ENCODE peak calls at places on chromosome 11, in four cellular contexts. J is tibial nerve, Y is HepG2, H is A549. F is an unnamed sample.
A peak's percentile ranks its signal among the peaks of the same experiment; 100 is the strongest.

GRCh38 chr11:77883775-77884174 is 62.8 kb downstream of the AAMDC start:
- DNase-seq in J (no peak), Y (no peak), H (no peak), F (peak; percentile 15)

GRCh38 chr11:33257160-33257896 is at the start of gene HIPK3:
- DNase-seq in H (peak; percentile 79), Y (peak; percentile 41), J (peak; percentile 66), F (peak; percentile 91)

GRCh38 chr11:71458146-71459070 is 5.4 kb downstream of the NADSYN1 start:
- DNase-seq in J (no peak), H (no peak), Y (no peak), F (no peak)

GRCh38 chr11:105177658-105178057 is 38.1 kb upstream of the CARD18 start:
- DNase-seq in H (peak; percentile 4), J (no peak), Y (no peak), F (no peak)

GRCh38 chr11:75273331-75273988 is 32.9 kb downstream of the TPBGL start:
- DNase-seq in J (no peak), Y (no peak), H (no peak), F (no peak)

GRCh38 chr11:69373251-69373635 is 79.3 kb downstream of the MYEOV start:
- DNase-seq in H (no peak), J (no peak), Y (no peak), F (no peak)

GRCh38 chr11:131253885-131254204 is 116.6 kb upstream of the NTM start:
- DNase-seq in Y (no peak), H (no peak), J (no peak), F (no peak)

GRCh38 chr11:60855726-60856633 is at the start of gene PTGDR2:
- DNase-seq in Y (peak; percentile 71), H (no peak), J (no peak), F (peak; percentile 63)

GRCh38 chr11:23425379-23425778 is 565.1 kb upstream of the CCDC179 start:
- DNase-seq in Y (no peak), J (no peak), H (no peak), F (no peak)

GRCh38 chr11:27921472-27921871 is 186.5 kb downstream of the KIF18A start:
- DNase-seq in J (no peak), Y (no peak), H (no peak), F (no peak)

GRCh38 chr11:96044311-96044710 is 120.4 kb upstream of the MTMR2 start:
- DNase-seq in Y (no peak), J (no peak), H (no peak), F (no peak)

GRCh38 chr11:95067828-95068244 is 1.1 kb downstream of the SRSF8 start:
- DNase-seq in H (no peak), Y (no peak), J (no peak), F (no peak)

GRCh38 chr11:113436672-113437252 is 38.4 kb downstream of the DRD2 start:
- DNase-seq in J (no peak), Y (no peak), H (no peak), F (no peak)

GRCh38 chr11:75565221-75565814 is 3.3 kb downstream of the SERPINH1 start:
- DNase-seq in J (no peak), H (peak; percentile 38), Y (peak; percentile 57), F (no peak)

GRCh38 chr11:75388386-75389275 is 10.7 kb upstream of the RPS3 start:
- DNase-seq in H (peak; percentile 87), J (peak; percentile 42), Y (peak; percentile 76), F (peak; percentile 86)

GRCh38 chr11:29300441-29300840 is 716.4 kb downstream of the KCNA4 start:
- DNase-seq in Y (no peak), H (no peak), J (no peak), F (no peak)

GRCh38 chr11:28701760-28702449 is 593.7 kb downstream of the METTL15 start:
- DNase-seq in J (no peak), H (peak; percentile 85), Y (no peak), F (no peak)

GRCh38 chr11:111417766-111418435 is 38.8 kb upstream of the POU2AF1 start:
- DNase-seq in Y (no peak), J (peak; percentile 72), H (no peak), F (no peak)

GRCh38 chr11:28353991-28354390 is 245.8 kb downstream of the METTL15 start:
- DNase-seq in Y (no peak), J (no peak), H (no peak), F (no peak)

GRCh38 chr11:130620566-130620965 is 172.1 kb downstream of the ADAMTS15 start:
- DNase-seq in Y (no peak), J (no peak), H (no peak), F (no peak)

GRCh38 chr11:1104411-1105182 is 29.9 kb downstream of the MUC2 start:
- DNase-seq in H (no peak), Y (no peak), J (no peak), F (no peak)

GRCh38 chr11:118287006-118287405 is 17.5 kb upstream of the CD3E start:
- DNase-seq in H (no peak), J (no peak), Y (no peak), F (no peak)

GRCh38 chr11:67111261-67111660 is 7.8 kb upstream of the KDM2A start:
- DNase-seq in J (no peak), H (no peak), Y (no peak), F (no peak)

GRCh38 chr11:69079891-69080290 is 31.2 kb downstream of the TPCN2 start:
- DNase-seq in Y (no peak), H (no peak), J (no peak), F (no peak)

GRCh38 chr11:46418751-46419150 is 27.2 kb upstream of the CHRM4 start:
- DNase-seq in H (no peak), J (no peak), Y (no peak), F (no peak)

GRCh38 chr11:96162816-96163499 is 180.0 kb downstream of the MAML2 start:
- DNase-seq in Y (no peak), H (no peak), J (no peak), F (no peak)

GRCh38 chr11:31114437-31114836 is 255.1 kb downstream of the DCDC1 start:
- DNase-seq in Y (no peak), H (no peak), J (no peak), F (no peak)

GRCh38 chr11:92045325-92045724 is 179.3 kb upstream of the FAT3 start:
- DNase-seq in H (peak; percentile 8), J (no peak), Y (no peak), F (no peak)

GRCh38 chr11:126153999-126154398 is 57.5 kb downstream of the RPUSD4 start:
- DNase-seq in H (no peak), J (no peak), Y (no peak), F (no peak)

GRCh38 chr11:78666675-78667129 is 92.0 kb upstream of the NARS2 start:
- DNase-seq in J (no peak), H (no peak), Y (no peak), F (peak; percentile 94)

DNA sequence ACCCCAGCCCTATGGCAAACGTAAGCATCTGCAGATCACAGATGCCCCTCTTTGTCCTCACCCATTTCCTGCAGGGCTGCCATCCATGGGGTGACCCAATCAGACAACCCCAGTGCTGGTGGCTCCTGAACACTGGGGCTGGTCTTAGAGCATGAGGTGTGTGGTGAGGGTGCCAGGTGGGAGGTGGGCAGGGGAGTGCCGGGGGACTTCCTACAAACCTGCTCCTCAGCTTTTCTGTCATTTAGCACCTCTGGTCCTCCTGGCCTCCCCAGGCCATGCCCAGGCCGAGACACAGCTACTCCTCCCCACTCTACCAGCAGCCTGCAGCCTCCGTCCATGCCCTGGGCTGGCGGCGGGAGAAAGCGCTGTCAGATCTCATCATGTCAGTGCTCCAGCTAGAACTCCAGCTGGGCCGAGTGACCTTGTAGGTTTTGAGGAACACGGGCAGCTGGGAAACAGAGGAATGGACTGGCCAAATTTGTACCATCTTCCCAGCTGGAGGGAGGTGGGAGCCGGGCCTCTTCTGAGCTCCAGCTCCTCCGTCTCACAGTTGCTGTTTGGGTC is 157.7 kb upstream of the NECTIN1 start:
- DNase-seq in J (no peak), Y (no peak), H (no peak), F (no peak)
- TF ChIP-seq POLR2A in J (no peak), Y (no peak), H (no peak), F (no peak)

DNA sequence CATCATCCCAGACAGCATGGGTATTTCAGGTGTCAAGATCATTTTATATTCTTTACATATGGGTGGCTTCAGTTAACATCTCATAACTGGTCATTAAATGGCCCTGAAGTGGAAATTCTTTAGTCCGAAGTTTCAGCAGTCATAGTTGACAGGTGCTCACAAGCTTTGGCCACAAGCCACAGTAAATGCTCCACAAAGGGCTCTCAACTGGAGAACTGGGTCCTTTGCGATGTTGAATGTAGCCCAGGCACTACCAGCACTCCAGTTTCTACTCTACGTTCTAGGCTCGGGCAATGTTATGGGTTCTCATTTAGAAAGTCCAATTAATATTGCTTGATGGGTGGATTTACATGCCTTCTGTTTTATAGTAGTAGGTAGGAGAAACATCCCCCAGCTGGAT is 206.3 kb downstream of the CWF19L2 start:
- DNase-seq in J (no peak), Y (no peak), H (no peak), F (no peak)
- TF ChIP-seq POLR2A in J (no peak), Y (no peak), H (no peak), F (no peak)

DNA sequence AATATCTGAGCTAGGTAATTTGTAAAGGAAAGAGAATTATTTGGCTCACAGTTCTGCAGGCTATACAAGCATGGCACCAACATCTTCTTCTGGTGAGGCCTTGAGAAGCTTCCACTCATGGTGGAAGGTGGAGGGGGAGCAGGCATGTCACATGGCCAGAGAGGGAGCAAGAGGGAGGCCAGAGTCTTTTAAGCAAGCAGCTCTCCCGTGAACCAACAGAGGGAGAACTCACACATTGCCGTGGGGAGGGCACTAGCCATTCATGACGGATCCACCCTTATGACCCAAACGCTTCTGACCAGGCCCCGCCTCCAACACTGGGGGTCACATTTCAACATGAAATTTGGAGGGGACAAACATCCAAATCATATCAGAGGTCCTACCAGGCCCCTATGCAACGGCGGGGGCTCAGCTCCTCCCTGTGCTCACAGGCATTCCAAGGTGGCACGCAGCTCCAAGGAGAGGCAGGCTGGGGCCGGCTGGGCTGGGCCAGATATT is 4.6 kb downstream of the C11orf96 start:
- DNase-seq in H (peak; percentile 55), Y (peak; percentile 27), J (no peak), F (peak; percentile 73)
- TF ChIP-seq POLR2A in H (no peak), Y (no peak), J (no peak), F (no peak)

GRCh38 chr11:8690374-8691342 is 8.1 kb downstream of the RPL27A start:
- DNase-seq in H (no peak), J (no peak), Y (no peak), F (no peak)
- TF ChIP-seq POLR2A in H (no peak), J (no peak), Y (peak; percentile 38), F (no peak)

GRCh38 chr11:34653851-34654490 is 33.1 kb downstream of the EHF start:
- DNase-seq in H (peak; percentile 98), Y (peak; percentile 92), J (no peak), F (no peak)

GRCh38 chr11:34656062-34656720 is 35.3 kb downstream of the EHF start:
- DNase-seq in Y (peak; percentile 96), J (no peak), H (no peak), F (no peak)

GRCh38 chr11:34653031-34653430 is 32.1 kb downstream of the EHF start:
- DNase-seq in J (no peak), Y (no peak), H (no peak), F (no peak)

GRCh38 chr11:34655335-34656008 is 34.6 kb downstream of the EHF start:
- DNase-seq in J (no peak), H (peak; percentile 76), Y (peak; percentile 59), F (no peak)

GRCh38 chr11:34654491-34655334 is 33.8 kb downstream of the EHF start:
- DNase-seq in Y (peak; percentile 99), J (peak; percentile 49), H (peak; percentile 98), F (no peak)
- TF ChIP-seq POLR2A in Y (peak; percentile 91), J (no peak), H (no peak), F (no peak)

GRCh38 chr11:47552581-47553416 is at the start of gene CELF1:
- DNase-seq in H (peak; percentile 90), J (peak; percentile 80), Y (peak; percentile 77), F (peak; percentile 93)
- TF ChIP-seq POLR2A in H (peak; percentile 73), J (peak; percentile 68), Y (peak; percentile 42), F (peak; percentile 29)

GRCh38 chr11:65506770-65507485 is 8.1 kb downstream of the MALAT1 start:
- DNase-seq in H (no peak), Y (no peak), J (no peak), F (peak; percentile 89)
- TF ChIP-seq POLR2A in H (peak; percentile 20), Y (peak; percentile 80), J (no peak), F (peak; percentile 95)